ENCODE peak calls at places on chromosomes 11 and 22, in five cellular contexts. A is K562, C is A549, K is HepG2, E is GM12878. F is an unnamed sample.

GRCh38 chr11:123072762-123073161 is 10.8 kb upstream of the HSPA8 start:
- ATAC-seq in C (no peak), E (no peak), K (no peak), A (no peak), F (no peak)

GRCh38 chr11:130457909-130458729 is 9.7 kb downstream of the ADAMTS15 start:
- ATAC-seq in K (no peak), C (no peak), A (peak), E (no peak), F (no peak)

GRCh38 chr22:37426532-37427127 is 649 bp downstream of the ELFN2 start:
- ATAC-seq in A (no peak), C (peak), E (no peak), K (no peak), F (no peak)

GRCh38 chr11:110992481-110992880 is 253.0 kb upstream of the POU2AF2 start:
- ATAC-seq in A (no peak), K (no peak), E (no peak), C (no peak), F (no peak)

GRCh38 chr11:93020248-93021088 is 51.0 kb downstream of the MTNR1B start:
- ATAC-seq in C (peak), E (peak), A (no peak), K (no peak), F (no peak)

GRCh38 chr22:19576460-19577421 is 52.5 kb upstream of the CLDN5 start:
- ATAC-seq in K (peak), A (peak), C (peak), E (peak), F (peak)

GRCh38 chr22:26615149-26615548 is 2.7 kb downstream of the CRYBB1 start:
- ATAC-seq in C (no peak), E (peak), A (no peak), K (no peak), F (no peak)

GRCh38 chr22:27850000-27850465 is 48.5 kb upstream of the MN1 start:
- ATAC-seq in A (no peak), K (peak), E (no peak), C (no peak), F (peak)

GRCh38 chr22:19058713-19059451 is 63.3 kb downstream of the DGCR2 start:
- ATAC-seq in A (peak), E (no peak), K (peak), C (peak), F (no peak)

GRCh38 chr11:12079726-12080556 is 30.4 kb upstream of the MICAL2 start:
- ATAC-seq in E (no peak), A (no peak), C (peak), K (no peak), F (peak)

GRCh38 chr22:42493393-42493792 is 26.2 kb downstream of the RRP7A start:
- ATAC-seq in A (no peak), E (no peak), K (no peak), C (no peak), F (no peak)

GRCh38 chr22:36395061-36395849 is 7.5 kb upstream of the MYH9 start:
- ATAC-seq in E (no peak), C (no peak), A (no peak), K (no peak), F (no peak)

GRCh38 chr22:43376765-43377485 is 33.8 kb upstream of the SCUBE1 start:
- ATAC-seq in C (no peak), E (peak), K (no peak), A (no peak), F (no peak)

GRCh38 chr11:13329670-13330401 is 52.2 kb downstream of the BMAL1 start:
- ATAC-seq in C (no peak), A (no peak), E (no peak), K (no peak), F (no peak)

GRCh38 chr11:126530416-126530815 is 174.9 kb downstream of the ST3GAL4 start:
- ATAC-seq in K (no peak), E (no peak), C (no peak), A (no peak), F (no peak)

GRCh38 chr22:47308886-47309285 is 546.4 kb downstream of the TBC1D22A start:
- ATAC-seq in E (no peak), C (no peak), K (no peak), A (no peak), F (no peak)

DNA sequence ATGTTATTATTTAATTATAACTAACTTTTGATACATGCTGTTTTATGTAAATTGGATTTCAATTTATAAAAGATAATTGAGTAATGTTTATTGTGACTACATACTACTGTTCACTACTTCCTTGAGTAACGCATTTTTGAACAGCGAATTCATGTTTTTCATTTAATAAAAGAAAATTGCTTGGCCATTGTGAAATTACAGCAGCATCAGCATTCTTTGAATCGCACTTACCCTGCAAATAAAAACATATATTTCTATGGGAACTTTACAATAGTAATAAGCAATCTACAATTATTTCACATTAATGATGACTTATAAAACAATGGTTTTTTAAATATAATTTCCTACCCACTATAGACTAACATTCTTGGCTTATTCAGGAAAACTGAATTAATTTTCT is 20.3 kb downstream of the OR5J2 start:
- ATAC-seq in K (no peak), A (no peak), E (no peak), C (no peak), F (no peak)
- TF ChIP-seq EP300 in K (no peak), A (no peak), E (no peak), C (no peak), F (no peak)

DNA sequence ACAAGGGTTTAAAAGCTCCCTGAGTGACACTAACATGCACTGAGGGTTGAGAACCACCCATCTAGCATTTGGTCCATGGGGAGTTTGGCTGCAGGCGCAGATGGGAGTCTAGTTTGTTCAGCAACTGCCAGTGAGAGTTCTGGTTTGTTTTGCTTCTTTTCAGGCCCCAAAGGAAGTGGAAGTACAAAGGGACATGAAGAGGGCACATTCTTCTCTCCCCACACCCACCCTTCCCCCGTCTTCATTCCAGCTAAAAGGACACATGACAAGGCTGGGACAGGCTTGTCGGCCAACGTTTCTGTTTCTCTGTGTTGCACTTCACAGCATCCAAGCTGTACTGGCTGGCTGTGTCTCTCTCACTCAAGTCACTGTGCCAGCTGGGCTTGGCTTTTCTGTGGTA is 8.2 kb upstream of the ENDOD1 start:
- ATAC-seq in C (no peak), K (no peak), E (no peak), A (no peak), F (peak)
- TF ChIP-seq EP300 in C (no peak), K (no peak), E (no peak), A (no peak), F (no peak)

DNA sequence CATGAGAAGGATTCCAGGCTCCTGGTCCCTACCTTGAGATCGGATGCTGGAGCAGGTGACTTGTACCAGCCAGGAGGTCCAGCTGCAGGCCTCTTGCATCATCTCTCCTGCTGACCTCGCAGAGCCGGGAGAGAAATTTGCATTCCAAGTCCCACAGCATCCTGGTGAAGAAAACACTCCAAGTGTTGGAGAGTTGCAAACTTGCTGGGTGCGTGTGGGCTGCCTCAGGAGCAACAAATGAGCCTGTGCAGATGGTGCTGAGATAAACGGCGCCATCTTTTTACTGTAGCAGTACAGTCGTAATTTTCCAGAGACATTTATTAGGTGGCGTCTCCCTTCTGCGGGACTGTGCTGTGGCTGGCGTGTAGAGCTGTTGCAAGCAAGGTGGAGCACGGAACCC is 32.1 kb upstream of the ZBTB16 start:
- ATAC-seq in A (no peak), E (no peak), K (no peak), C (no peak), F (no peak)
- TF ChIP-seq EP300 in A (no peak), E (no peak), K (no peak), C (no peak), F (no peak)

DNA sequence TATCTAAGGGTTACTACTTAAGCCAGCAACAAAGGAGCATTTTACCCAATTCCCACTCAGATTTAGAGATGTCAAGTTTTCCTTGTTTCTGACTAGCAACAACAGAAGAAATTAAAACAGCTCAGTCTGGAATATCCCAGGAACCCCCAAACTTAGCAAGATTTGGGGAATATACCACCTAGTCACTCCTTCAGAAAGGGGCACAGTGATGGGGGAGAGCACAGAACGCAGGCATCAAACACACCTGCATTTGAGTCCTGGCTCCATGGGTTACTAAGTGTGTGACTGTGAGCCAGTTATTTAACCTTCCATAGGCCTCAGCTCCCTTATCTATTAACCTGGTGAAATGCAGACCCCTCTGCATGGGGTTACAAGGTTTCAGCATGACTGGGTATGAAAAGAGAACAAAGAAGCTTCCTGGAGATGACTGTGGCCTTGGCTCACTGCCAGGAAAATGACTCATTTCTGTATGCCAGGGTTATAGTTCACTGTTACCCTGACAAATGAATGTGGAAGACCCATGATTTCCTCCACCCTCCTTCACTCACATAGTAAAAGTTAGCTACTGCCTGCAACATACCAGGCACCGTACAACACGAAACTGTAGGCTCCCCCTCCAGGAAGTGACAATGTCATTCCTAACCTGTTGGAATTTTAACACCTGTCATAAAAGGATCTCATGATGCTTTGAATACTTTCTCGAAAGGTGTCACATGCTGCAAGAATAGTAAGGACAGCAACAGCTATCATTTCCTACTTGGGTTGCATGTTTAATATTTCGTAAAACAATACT is 79.6 kb downstream of the ME3 start:
- ATAC-seq in C (peak), E (peak), A (peak), K (peak), F (peak)
- TF ChIP-seq EP300 in C (peak), E (peak), A (no peak), K (no peak), F (no peak)

GRCh38 chr11:118434123-118434552 is 2.2 kb upstream of the KMT2A start:
- ATAC-seq in E (no peak), K (no peak), C (no peak), A (no peak), F (no peak)
- TF ChIP-seq EP300 in E (no peak), K (no peak), C (no peak), A (no peak), F (no peak)

GRCh38 chr11:10893713-10894112 is 35.9 kb upstream of the ZBED5 start:
- ATAC-seq in C (peak), A (no peak), K (no peak), E (no peak), F (peak)
- TF ChIP-seq EP300 in C (peak), A (no peak), K (no peak), E (no peak), F (no peak)

GRCh38 chr11:128931661-128932060 is 11.0 kb downstream of the TP53AIP1 start:
- ATAC-seq in A (no peak), K (no peak), E (no peak), C (no peak), F (no peak)

GRCh38 chr11:128929468-128929867 is 13.2 kb downstream of the TP53AIP1 start:
- ATAC-seq in E (peak), A (no peak), K (no peak), C (peak), F (no peak)

GRCh38 chr11:128928400-128928799 is 14.3 kb downstream of the TP53AIP1 start:
- ATAC-seq in C (no peak), A (no peak), E (peak), K (no peak), F (no peak)

GRCh38 chr11:128931066-128931465 is 11.6 kb downstream of the TP53AIP1 start:
- ATAC-seq in E (no peak), A (no peak), K (no peak), C (no peak), F (no peak)

GRCh38 chr11:128929991-128930390 is 12.7 kb downstream of the TP53AIP1 start:
- ATAC-seq in E (no peak), C (peak), A (no peak), K (no peak), F (no peak)
- TF ChIP-seq EP300 in E (no peak), C (no peak), A (no peak), K (no peak), F (no peak)

GRCh38 chr22:24247564-24248344 is 2.9 kb upstream of the GGT5 start:
- ATAC-seq in K (peak), E (peak), A (peak), C (peak), F (peak)
- TF ChIP-seq EP300 in K (no peak), E (no peak), A (no peak), C (no peak), F (no peak)

DNA sequence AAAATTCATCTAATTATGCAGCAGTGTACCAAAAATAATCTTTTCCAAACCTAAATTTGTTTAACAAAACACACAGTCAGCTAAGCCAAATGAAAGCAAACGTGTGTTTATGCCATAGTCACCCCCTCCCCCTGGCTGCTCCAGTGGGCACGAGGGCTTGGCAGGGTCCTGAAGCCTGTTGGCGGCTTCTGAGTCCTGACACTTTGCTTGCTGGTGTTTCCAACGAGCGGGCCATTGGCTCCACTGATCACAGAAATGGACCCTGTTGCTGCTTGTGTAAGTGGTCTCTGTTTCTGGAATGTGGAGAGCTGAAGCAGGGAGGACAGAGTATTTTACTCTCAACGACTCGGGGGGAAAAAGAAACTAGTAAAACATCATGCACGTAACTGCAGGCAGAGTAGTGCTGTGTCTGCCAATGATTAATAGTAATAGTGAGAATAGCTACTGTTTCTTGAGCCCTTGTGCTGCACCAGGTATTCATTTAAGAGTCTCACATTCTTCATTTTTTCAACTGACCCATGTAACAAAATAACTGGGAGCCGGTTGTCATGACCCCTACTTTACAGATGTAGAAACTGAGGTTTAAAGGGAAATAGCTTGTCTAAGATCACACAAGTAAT is 526.6 kb downstream of the INSC start:
- ATAC-seq in K (no peak), C (no peak), A (no peak), E (peak), F (no peak)
- TF ChIP-seq EP300 in K (no peak), C (no peak), A (no peak), E (no peak), F (no peak)

GRCh38 chr11:89176938-89177337 is 737 bp upstream of the TYR start:
- ATAC-seq in C (no peak), E (no peak), K (no peak), A (no peak), F (no peak)

GRCh38 chr11:89177691-89178231 is at the start of gene TYR:
- ATAC-seq in C (no peak), E (no peak), A (no peak), K (no peak), F (no peak)

GRCh38 chr11:89184021-89184420 is 6.3 kb downstream of the TYR start:
- ATAC-seq in K (no peak), E (no peak), C (no peak), A (no peak), F (no peak)

GRCh38 chr11:89181111-89181510 is 3.4 kb downstream of the TYR start:
- ATAC-seq in K (no peak), C (no peak), E (no peak), A (no peak), F (no peak)

GRCh38 chr11:89182773-89183172 is 5.1 kb downstream of the TYR start:
- ATAC-seq in K (no peak), C (no peak), A (no peak), E (no peak), F (no peak)
- TF ChIP-seq EP300 in K (no peak), C (no peak), A (no peak), E (no peak), F (no peak)

F was measured in gastroesophageal sphincter.